ENCODE peak calls at places on chromosome 15, in eight cellular contexts. One of them, this sample, is unnamed.

GRCh38 chr15:61228025-61228901 is 839 bp downstream of the RORA start:
- DNase-seq in AG09309: no peak
- DNase-seq in mesendoderm: peak
- DNase-seq in body of pancreas: no peak
- DNase-seq in T-helper 1 cell: no peak
- DNase-seq in psoas muscle: no peak
- DNase-seq in AG04450: no peak
- DNase-seq in kidney tubule cell: peak
- DNase-seq in this sample: no peak

GRCh38 chr15:90058308-90058707 is 44.0 kb downstream of the IDH2 start:
- DNase-seq in AG09309: no peak
- DNase-seq in mesendoderm: no peak
- DNase-seq in body of pancreas: no peak
- DNase-seq in T-helper 1 cell: no peak
- DNase-seq in psoas muscle: no peak
- DNase-seq in AG04450: no peak
- DNase-seq in kidney tubule cell: no peak
- DNase-seq in this sample: no peak

GRCh38 chr15:27796405-27797085 is 302.6 kb downstream of the OCA2 start:
- DNase-seq in AG09309: no peak
- DNase-seq in mesendoderm: peak
- DNase-seq in body of pancreas: no peak
- DNase-seq in T-helper 1 cell: no peak
- DNase-seq in psoas muscle: no peak
- DNase-seq in AG04450: no peak
- DNase-seq in kidney tubule cell: no peak
- DNase-seq in this sample: no peak

GRCh38 chr15:28994830-28995180 is 109.0 kb downstream of the APBA2 start:
- DNase-seq in AG09309: no peak
- DNase-seq in mesendoderm: no peak
- DNase-seq in body of pancreas: no peak
- DNase-seq in T-helper 1 cell: no peak
- DNase-seq in psoas muscle: no peak
- DNase-seq in AG04450: no peak
- DNase-seq in kidney tubule cell: no peak
- DNase-seq in this sample: no peak

GRCh38 chr15:84833447-84833846 is 16.3 kb downstream of the ALPK3 start:
- DNase-seq in AG09309: no peak
- DNase-seq in mesendoderm: no peak
- DNase-seq in body of pancreas: no peak
- DNase-seq in T-helper 1 cell: no peak
- DNase-seq in psoas muscle: no peak
- DNase-seq in AG04450: no peak
- DNase-seq in kidney tubule cell: peak
- DNase-seq in this sample: no peak

GRCh38 chr15:52136471-52136993 is 24.0 kb upstream of the BCL2L10 start:
- DNase-seq in AG09309: peak
- DNase-seq in mesendoderm: no peak
- DNase-seq in body of pancreas: no peak
- DNase-seq in T-helper 1 cell: no peak
- DNase-seq in psoas muscle: no peak
- DNase-seq in AG04450: no peak
- DNase-seq in kidney tubule cell: no peak
- DNase-seq in this sample: peak

GRCh38 chr15:91498046-91498445 is 355.5 kb upstream of the SLCO3A1 start:
- DNase-seq in AG09309: no peak
- DNase-seq in mesendoderm: no peak
- DNase-seq in body of pancreas: no peak
- DNase-seq in T-helper 1 cell: no peak
- DNase-seq in psoas muscle: no peak
- DNase-seq in AG04450: no peak
- DNase-seq in kidney tubule cell: no peak
- DNase-seq in this sample: no peak

GRCh38 chr15:91186892-91187644 is 87.0 kb downstream of the SV2B start:
- DNase-seq in AG09309: no peak
- DNase-seq in mesendoderm: peak
- DNase-seq in body of pancreas: peak
- DNase-seq in T-helper 1 cell: no peak
- DNase-seq in psoas muscle: no peak
- DNase-seq in AG04450: no peak
- DNase-seq in kidney tubule cell: peak
- DNase-seq in this sample: no peak

GRCh38 chr15:64004582-64004981 is 41.7 kb downstream of the DAPK2 start:
- DNase-seq in AG09309: no peak
- DNase-seq in mesendoderm: peak
- DNase-seq in body of pancreas: peak
- DNase-seq in T-helper 1 cell: no peak
- DNase-seq in psoas muscle: peak
- DNase-seq in AG04450: no peak
- DNase-seq in kidney tubule cell: peak
- DNase-seq in this sample: no peak

GRCh38 chr15:69319384-69320375 is 21.0 kb downstream of the PAQR5 start:
- DNase-seq in AG09309: no peak
- DNase-seq in mesendoderm: peak
- DNase-seq in body of pancreas: no peak
- DNase-seq in T-helper 1 cell: no peak
- DNase-seq in psoas muscle: no peak
- DNase-seq in AG04450: no peak
- DNase-seq in kidney tubule cell: no peak
- DNase-seq in this sample: no peak

GRCh38 chr15:88705769-88706165 is 67.0 kb downstream of the ISG20 start:
- DNase-seq in AG09309: no peak
- DNase-seq in mesendoderm: no peak
- DNase-seq in body of pancreas: no peak
- DNase-seq in T-helper 1 cell: no peak
- DNase-seq in psoas muscle: no peak
- DNase-seq in AG04450: no peak
- DNase-seq in kidney tubule cell: no peak
- DNase-seq in this sample: no peak